ENCODE peak calls at places on chromosomes 4 and X, in five cellular contexts. One of them, this sample, is unnamed.

GRCh38 chr4:86441175-86441960 is 81.5 kb upstream of the MAPK10 start:
- DNase-seq in HCT116: no peak
- DNase-seq in ovary: no peak
- DNase-seq in endothelial cell of umbilical vein: no peak
- DNase-seq in transverse colon: no peak
- DNase-seq in this sample: no peak

GRCh38 chrX:153645921-153646481 is 1.0 kb upstream of the DUSP9 start:
- DNase-seq in endothelial cell of umbilical vein: no peak
- DNase-seq in ovary: peak; percentile 11
- DNase-seq in transverse colon: no peak
- DNase-seq in HCT116: no peak
- DNase-seq in this sample: no peak

GRCh38 chr4:97394653-97395052 is 748.6 kb downstream of the STPG2 start:
- DNase-seq in endothelial cell of umbilical vein: no peak
- DNase-seq in ovary: no peak
- DNase-seq in transverse colon: no peak
- DNase-seq in HCT116: no peak
- DNase-seq in this sample: no peak

GRCh38 chr4:83605216-83605615 is 69.3 kb downstream of the GPAT3 start:
- DNase-seq in transverse colon: no peak
- DNase-seq in endothelial cell of umbilical vein: no peak
- DNase-seq in HCT116: no peak
- DNase-seq in ovary: no peak
- DNase-seq in this sample: no peak

GRCh38 chrX:44975666-44976263 is 102.8 kb downstream of the KDM6A start:
- DNase-seq in transverse colon: no peak
- DNase-seq in HCT116: no peak
- DNase-seq in ovary: no peak
- DNase-seq in endothelial cell of umbilical vein: no peak
- DNase-seq in this sample: no peak

GRCh38 chr4:38411092-38411491 is 252.9 kb upstream of the KLF3 start:
- DNase-seq in endothelial cell of umbilical vein: no peak
- DNase-seq in ovary: no peak
- DNase-seq in HCT116: no peak
- DNase-seq in transverse colon: peak; percentile 21
- DNase-seq in this sample: no peak

GRCh38 chr4:169202143-169202699 is 68.5 kb downstream of the SH3RF1 start:
- DNase-seq in ovary: no peak
- DNase-seq in transverse colon: no peak
- DNase-seq in HCT116: no peak
- DNase-seq in endothelial cell of umbilical vein: peak; percentile 45
- DNase-seq in this sample: no peak

GRCh38 chrX:78945186-78945912 is at the start of gene P2RY10:
- DNase-seq in ovary: no peak
- DNase-seq in endothelial cell of umbilical vein: no peak
- DNase-seq in transverse colon: peak; percentile 24
- DNase-seq in HCT116: no peak
- DNase-seq in this sample: no peak

GRCh38 chrX:121642415-121642814 is 595.0 kb downstream of the GLUD2 start:
- DNase-seq in transverse colon: no peak
- DNase-seq in ovary: no peak
- DNase-seq in HCT116: no peak
- DNase-seq in endothelial cell of umbilical vein: no peak
- DNase-seq in this sample: no peak

GRCh38 chr4:113347245-113347644 is 297.8 kb downstream of the ANK2 start:
- DNase-seq in ovary: no peak
- DNase-seq in endothelial cell of umbilical vein: no peak
- DNase-seq in HCT116: no peak
- DNase-seq in transverse colon: no peak
- DNase-seq in this sample: no peak

GRCh38 chr4:5341151-5341925 is 290.1 kb downstream of the STK32B start:
- DNase-seq in transverse colon: no peak
- DNase-seq in endothelial cell of umbilical vein: no peak
- DNase-seq in ovary: no peak
- DNase-seq in HCT116: no peak
- DNase-seq in this sample: no peak

GRCh38 chrX:101258260-101258581 is 32.9 kb downstream of the TAF7L start:
- DNase-seq in endothelial cell of umbilical vein: no peak
- DNase-seq in HCT116: no peak
- DNase-seq in ovary: no peak
- DNase-seq in transverse colon: no peak
- DNase-seq in this sample: no peak

GRCh38 chr4:15779336-15779735 is 1.2 kb downstream of the CD38 start:
- DNase-seq in endothelial cell of umbilical vein: peak; percentile 60
- DNase-seq in transverse colon: peak; percentile 33
- DNase-seq in ovary: peak; percentile 30
- DNase-seq in HCT116: no peak
- DNase-seq in this sample: peak; percentile 15

GRCh38 chr4:88605744-88606143 is 13.5 kb downstream of the HERC3 start:
- DNase-seq in transverse colon: peak; percentile 16
- DNase-seq in endothelial cell of umbilical vein: no peak
- DNase-seq in HCT116: no peak
- DNase-seq in ovary: no peak
- DNase-seq in this sample: no peak

GRCh38 chr4:5715357-5715756 is 4.4 kb downstream of the EVC start:
- DNase-seq in transverse colon: no peak
- DNase-seq in endothelial cell of umbilical vein: no peak
- DNase-seq in ovary: no peak
- DNase-seq in HCT116: no peak
- DNase-seq in this sample: no peak

GRCh38 chrX:134599173-134599914 is 58.9 kb downstream of the PLAC1 start:
- DNase-seq in transverse colon: no peak
- DNase-seq in endothelial cell of umbilical vein: no peak
- DNase-seq in ovary: no peak
- DNase-seq in HCT116: no peak
- DNase-seq in this sample: peak; percentile 32

GRCh38 chr4:169658970-169659735 is 38.8 kb downstream of the CLCN3 start:
- DNase-seq in endothelial cell of umbilical vein: no peak
- DNase-seq in ovary: no peak
- DNase-seq in HCT116: no peak
- DNase-seq in transverse colon: no peak
- DNase-seq in this sample: no peak

GRCh38 chr4:184099541-184099966 is 118.1 kb downstream of the ENPP6 start:
- DNase-seq in endothelial cell of umbilical vein: no peak
- DNase-seq in ovary: no peak
- DNase-seq in transverse colon: no peak
- DNase-seq in HCT116: no peak
- DNase-seq in this sample: no peak

GRCh38 chr4:152162331-152162697 is 373.6 kb downstream of the FBXW7 start:
- DNase-seq in endothelial cell of umbilical vein: no peak
- DNase-seq in ovary: no peak
- DNase-seq in transverse colon: no peak
- DNase-seq in HCT116: no peak
- DNase-seq in this sample: no peak

GRCh38 chr4:34289962-34290361 is 1954.4 kb downstream of the ARAP2 start:
- DNase-seq in ovary: no peak
- DNase-seq in HCT116: no peak
- DNase-seq in transverse colon: no peak
- DNase-seq in endothelial cell of umbilical vein: no peak
- DNase-seq in this sample: no peak

GRCh38 chrX:103396186-103396585 is 19.8 kb downstream of the BEX3 start:
- DNase-seq in transverse colon: no peak
- DNase-seq in HCT116: no peak
- DNase-seq in ovary: no peak
- DNase-seq in endothelial cell of umbilical vein: peak; percentile 37
- DNase-seq in this sample: no peak

GRCh38 chr4:73648478-73648877 is 28.2 kb upstream of the RASSF6 start:
- DNase-seq in HCT116: no peak
- DNase-seq in transverse colon: no peak
- DNase-seq in ovary: no peak
- DNase-seq in endothelial cell of umbilical vein: no peak
- DNase-seq in this sample: no peak

GRCh38 chr4:20840648-20841190 is 140.5 kb downstream of the PACRGL start:
- DNase-seq in transverse colon: no peak
- DNase-seq in ovary: no peak
- DNase-seq in endothelial cell of umbilical vein: no peak
- DNase-seq in HCT116: no peak
- DNase-seq in this sample: no peak

GRCh38 chr4:39410415-39410814 is 3.7 kb downstream of the KLB start:
- DNase-seq in ovary: no peak
- DNase-seq in HCT116: no peak
- DNase-seq in transverse colon: no peak
- DNase-seq in endothelial cell of umbilical vein: peak; percentile 38
- DNase-seq in this sample: no peak

GRCh38 chr4:128379860-128380259 is 92.2 kb upstream of the PGRMC2 start:
- DNase-seq in endothelial cell of umbilical vein: peak; percentile 32
- DNase-seq in transverse colon: peak; percentile 28
- DNase-seq in ovary: no peak
- DNase-seq in HCT116: no peak
- DNase-seq in this sample: no peak

GRCh38 chrX:152220612-152221011 is 82.2 kb upstream of the MAGEA10 start:
- DNase-seq in HCT116: no peak
- DNase-seq in ovary: no peak
- DNase-seq in endothelial cell of umbilical vein: no peak
- DNase-seq in transverse colon: no peak
- DNase-seq in this sample: no peak

GRCh38 chrX:80876877-80877276 is 67.2 kb upstream of the BRWD3 start:
- DNase-seq in endothelial cell of umbilical vein: peak; percentile 8
- DNase-seq in ovary: no peak
- DNase-seq in HCT116: peak; percentile 13
- DNase-seq in transverse colon: no peak
- DNase-seq in this sample: no peak

GRCh38 chrX:10173331-10173900 is 16.6 kb downstream of the CLCN4 start:
- DNase-seq in transverse colon: no peak
- DNase-seq in endothelial cell of umbilical vein: peak; percentile 62
- DNase-seq in ovary: peak; percentile 81
- DNase-seq in HCT116: no peak
- DNase-seq in this sample: peak; percentile 30

GRCh38 chr4:25856756-25857155 is 6.0 kb downstream of the SEL1L3 start:
- DNase-seq in ovary: no peak
- DNase-seq in HCT116: no peak
- DNase-seq in endothelial cell of umbilical vein: peak; percentile 58
- DNase-seq in transverse colon: no peak
- DNase-seq in this sample: no peak

GRCh38 chr4:85722806-85723205 is 247.9 kb downstream of the ARHGAP24 start:
- DNase-seq in endothelial cell of umbilical vein: no peak
- DNase-seq in transverse colon: no peak
- DNase-seq in ovary: no peak
- DNase-seq in HCT116: no peak
- DNase-seq in this sample: no peak

GRCh38 chr4:89217594-89217993 is 90.0 kb downstream of the GPRIN3 start:
- DNase-seq in endothelial cell of umbilical vein: no peak
- DNase-seq in transverse colon: no peak
- DNase-seq in HCT116: no peak
- DNase-seq in ovary: no peak
- DNase-seq in this sample: no peak

DNA sequence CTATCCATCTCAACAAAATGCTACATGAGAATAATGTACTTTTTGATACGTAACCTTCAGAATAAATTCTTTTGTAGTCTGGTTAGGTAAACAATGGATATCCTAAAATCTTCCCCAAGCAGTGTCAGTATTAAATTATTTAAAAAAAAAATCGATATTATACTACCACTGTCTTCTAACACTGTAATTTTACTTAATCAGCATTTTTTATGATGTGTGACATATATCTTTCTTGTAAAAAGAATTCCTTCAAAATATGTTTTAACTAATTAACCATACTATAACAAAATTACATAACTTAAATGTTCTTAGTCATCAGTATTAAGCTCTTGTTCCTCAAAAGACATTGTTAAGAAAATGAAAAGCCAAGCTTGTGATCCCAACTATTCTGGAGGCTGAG is 12.5 kb downstream of the OTUD4 start:
- DNase-seq in ovary: no peak
- DNase-seq in transverse colon: no peak
- DNase-seq in HCT116: no peak
- DNase-seq in endothelial cell of umbilical vein: no peak
- DNase-seq in this sample: no peak
- TF ChIP-seq CTCF in ovary: no peak
- TF ChIP-seq CTCF in transverse colon: no peak
- TF ChIP-seq CTCF in HCT116: no peak
- TF ChIP-seq CTCF in endothelial cell of umbilical vein: no peak
- TF ChIP-seq CTCF in this sample: no peak

DNA sequence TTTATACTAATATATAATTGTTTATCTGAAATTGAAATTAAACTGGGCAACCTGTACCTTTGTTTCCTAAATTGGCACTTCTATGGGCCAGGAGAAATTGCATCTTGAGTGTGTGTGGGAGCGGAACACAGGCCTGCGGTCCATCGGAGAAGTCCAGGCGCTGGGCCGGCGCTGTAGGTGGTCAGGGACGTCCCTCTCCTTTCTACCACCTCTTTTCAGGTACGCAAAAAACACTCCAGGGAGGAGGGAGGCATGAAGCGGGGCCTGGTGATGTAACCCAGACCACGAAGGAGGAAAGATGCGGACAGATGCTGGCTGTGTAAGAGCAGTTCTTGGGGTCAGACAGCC is 691 bp downstream of the MGAT4D start:
- DNase-seq in transverse colon: no peak
- DNase-seq in HCT116: no peak
- DNase-seq in endothelial cell of umbilical vein: no peak
- DNase-seq in ovary: no peak
- DNase-seq in this sample: no peak
- H3K4me3 ChIP-seq in transverse colon: no peak overlapping the region
- H3K4me3 ChIP-seq in HCT116: no peak overlapping the region
- H3K4me3 ChIP-seq in endothelial cell of umbilical vein: no peak overlapping the region
- H3K4me3 ChIP-seq in ovary: no peak overlapping the region
- H3K4me3 ChIP-seq in this sample: no peak overlapping the region

DNA sequence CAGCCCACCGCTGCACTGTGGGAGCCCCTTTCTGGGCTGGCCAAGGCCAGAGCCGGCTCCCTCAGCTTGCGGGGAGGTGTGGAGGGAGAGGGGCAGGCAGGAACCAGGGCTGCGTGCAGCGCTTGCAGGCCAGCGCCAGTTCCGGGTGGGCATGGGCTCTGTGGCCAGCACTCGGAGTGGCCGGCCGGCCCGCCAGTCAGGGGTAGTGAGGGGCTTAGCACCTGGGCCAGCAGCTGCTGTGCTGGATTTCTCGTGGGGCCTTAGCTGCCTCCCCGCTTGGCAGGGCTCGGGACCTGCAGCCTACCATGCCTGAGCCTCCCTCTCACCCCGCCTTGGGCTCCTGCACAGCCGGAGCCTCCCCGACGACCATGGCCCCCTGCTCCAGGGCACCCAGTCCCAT is 45.2 kb downstream of the RXFP1 start:
- DNase-seq in endothelial cell of umbilical vein: no peak
- DNase-seq in transverse colon: no peak
- DNase-seq in HCT116: no peak
- DNase-seq in ovary: no peak
- DNase-seq in this sample: no peak
- H3K36me3 ChIP-seq in endothelial cell of umbilical vein: no peaks in the 10 kb centered on the region
- H3K36me3 ChIP-seq in transverse colon: no peaks in the 10 kb centered on the region
- H3K36me3 ChIP-seq in HCT116: no peaks in the 10 kb centered on the region
- H3K36me3 ChIP-seq in ovary: no peaks in the 10 kb centered on the region
- H3K36me3 ChIP-seq in this sample: no peaks in the 10 kb centered on the region

GRCh38 chr4:82522472-82522871 is 39.3 kb downstream of the TMEM150C start:
- DNase-seq in HCT116: no peak
- DNase-seq in ovary: no peak
- DNase-seq in endothelial cell of umbilical vein: no peak
- DNase-seq in transverse colon: no peak
- DNase-seq in this sample: no peak

GRCh38 chr4:82523179-82523578 is 38.6 kb downstream of the TMEM150C start:
- DNase-seq in transverse colon: no peak
- DNase-seq in ovary: no peak
- DNase-seq in endothelial cell of umbilical vein: no peak
- DNase-seq in HCT116: no peak
- DNase-seq in this sample: no peak

GRCh38 chr4:82524570-82525152 is 37.1 kb downstream of the TMEM150C start:
- DNase-seq in HCT116: no peak
- DNase-seq in ovary: no peak
- DNase-seq in transverse colon: no peak
- DNase-seq in endothelial cell of umbilical vein: no peak
- DNase-seq in this sample: no peak

GRCh38 chr4:82528074-82528473 is 33.7 kb downstream of the TMEM150C start:
- DNase-seq in transverse colon: no peak
- DNase-seq in HCT116: no peak
- DNase-seq in ovary: no peak
- DNase-seq in endothelial cell of umbilical vein: no peak
- DNase-seq in this sample: no peak

GRCh38 chr4:82525287-82525898 is 36.4 kb downstream of the TMEM150C start:
- DNase-seq in ovary: no peak
- DNase-seq in HCT116: no peak
- DNase-seq in transverse colon: no peak
- DNase-seq in endothelial cell of umbilical vein: peak; percentile 5
- DNase-seq in this sample: no peak
- TF ChIP-seq CTCF in ovary: no peak
- TF ChIP-seq CTCF in HCT116: no peak
- TF ChIP-seq CTCF in transverse colon: no peak
- TF ChIP-seq CTCF in endothelial cell of umbilical vein: no peak
- TF ChIP-seq CTCF in this sample: no peak

This sample was measured in BJ.